ENCODE peak calls at places on chromosomes 4 and X, in seven cellular contexts. One of them, this sample, is unnamed.

GRCh38 chrX:357035-357692 is 29.5 kb downstream of the PPP2R3B start:
- DNase-seq in activated CD8-positive, alpha-beta memory T cell treated with anti-CD3 and anti-CD28 coated beads for 48 hours: no peak
- DNase-seq in type B pancreatic cell: no peak
- DNase-seq in T-helper 22 cell: no peak
- DNase-seq in stimulated activated CD4-positive, alpha-beta T cell treated with anti-CD3 and anti-CD28 coated beads, TNF-alpha, amount 100 ng/mL, for 4 hours: no peak
- DNase-seq in GM04504: no peak
- DNase-seq in mammary epithelial cell: no peak
- DNase-seq in this sample: no peak

GRCh38 chr4:683982-684571 is 4.9 kb downstream of the SLC49A3 start:
- DNase-seq in activated CD8-positive, alpha-beta memory T cell treated with anti-CD3 and anti-CD28 coated beads for 48 hours: no peak
- DNase-seq in type B pancreatic cell: peak
- DNase-seq in T-helper 22 cell: no peak
- DNase-seq in stimulated activated CD4-positive, alpha-beta T cell treated with anti-CD3 and anti-CD28 coated beads, TNF-alpha, amount 100 ng/mL, for 4 hours: no peak
- DNase-seq in GM04504: peak
- DNase-seq in mammary epithelial cell: no peak
- DNase-seq in this sample: no peak

GRCh38 chr4:156790866-156791265 is 180.7 kb downstream of the PDGFC start:
- DNase-seq in activated CD8-positive, alpha-beta memory T cell treated with anti-CD3 and anti-CD28 coated beads for 48 hours: no peak
- DNase-seq in type B pancreatic cell: no peak
- DNase-seq in T-helper 22 cell: no peak
- DNase-seq in stimulated activated CD4-positive, alpha-beta T cell treated with anti-CD3 and anti-CD28 coated beads, TNF-alpha, amount 100 ng/mL, for 4 hours: no peak
- DNase-seq in GM04504: peak
- DNase-seq in mammary epithelial cell: peak
- DNase-seq in this sample: peak

GRCh38 chr4:113504422-113504821 is 257.1 kb downstream of the CAMK2D start:
- DNase-seq in activated CD8-positive, alpha-beta memory T cell treated with anti-CD3 and anti-CD28 coated beads for 48 hours: no peak
- DNase-seq in type B pancreatic cell: no peak
- DNase-seq in T-helper 22 cell: no peak
- DNase-seq in stimulated activated CD4-positive, alpha-beta T cell treated with anti-CD3 and anti-CD28 coated beads, TNF-alpha, amount 100 ng/mL, for 4 hours: no peak
- DNase-seq in GM04504: no peak
- DNase-seq in mammary epithelial cell: no peak
- DNase-seq in this sample: no peak

GRCh38 chr4:13331827-13332226 is 152.3 kb downstream of the RAB28 start:
- DNase-seq in activated CD8-positive, alpha-beta memory T cell treated with anti-CD3 and anti-CD28 coated beads for 48 hours: no peak
- DNase-seq in type B pancreatic cell: no peak
- DNase-seq in T-helper 22 cell: no peak
- DNase-seq in stimulated activated CD4-positive, alpha-beta T cell treated with anti-CD3 and anti-CD28 coated beads, TNF-alpha, amount 100 ng/mL, for 4 hours: no peak
- DNase-seq in GM04504: no peak
- DNase-seq in mammary epithelial cell: no peak
- DNase-seq in this sample: no peak

GRCh38 chr4:28211714-28212470 is 1351.3 kb downstream of the STIM2 start:
- DNase-seq in activated CD8-positive, alpha-beta memory T cell treated with anti-CD3 and anti-CD28 coated beads for 48 hours: no peak
- DNase-seq in type B pancreatic cell: no peak
- DNase-seq in T-helper 22 cell: no peak
- DNase-seq in stimulated activated CD4-positive, alpha-beta T cell treated with anti-CD3 and anti-CD28 coated beads, TNF-alpha, amount 100 ng/mL, for 4 hours: no peak
- DNase-seq in GM04504: no peak
- DNase-seq in mammary epithelial cell: no peak
- DNase-seq in this sample: no peak

GRCh38 chr4:182212211-182212761 is 30.9 kb upstream of the TENM3 start:
- DNase-seq in activated CD8-positive, alpha-beta memory T cell treated with anti-CD3 and anti-CD28 coated beads for 48 hours: no peak
- DNase-seq in type B pancreatic cell: no peak
- DNase-seq in T-helper 22 cell: no peak
- DNase-seq in stimulated activated CD4-positive, alpha-beta T cell treated with anti-CD3 and anti-CD28 coated beads, TNF-alpha, amount 100 ng/mL, for 4 hours: no peak
- DNase-seq in GM04504: peak
- DNase-seq in mammary epithelial cell: peak
- DNase-seq in this sample: peak

GRCh38 chrX:15977644-15978043 is 123.0 kb upstream of the AP1S2 start:
- DNase-seq in activated CD8-positive, alpha-beta memory T cell treated with anti-CD3 and anti-CD28 coated beads for 48 hours: no peak
- DNase-seq in type B pancreatic cell: no peak
- DNase-seq in T-helper 22 cell: no peak
- DNase-seq in stimulated activated CD4-positive, alpha-beta T cell treated with anti-CD3 and anti-CD28 coated beads, TNF-alpha, amount 100 ng/mL, for 4 hours: no peak
- DNase-seq in GM04504: no peak
- DNase-seq in mammary epithelial cell: no peak
- DNase-seq in this sample: no peak

GRCh38 chrX:133745361-133745760 is 240.0 kb downstream of the GPC3 start:
- DNase-seq in activated CD8-positive, alpha-beta memory T cell treated with anti-CD3 and anti-CD28 coated beads for 48 hours: no peak
- DNase-seq in type B pancreatic cell: no peak
- DNase-seq in T-helper 22 cell: no peak
- DNase-seq in stimulated activated CD4-positive, alpha-beta T cell treated with anti-CD3 and anti-CD28 coated beads, TNF-alpha, amount 100 ng/mL, for 4 hours: no peak
- DNase-seq in GM04504: no peak
- DNase-seq in mammary epithelial cell: no peak
- DNase-seq in this sample: no peak

GRCh38 chr4:138113819-138114415 is 128.2 kb downstream of the SLC7A11 start:
- DNase-seq in activated CD8-positive, alpha-beta memory T cell treated with anti-CD3 and anti-CD28 coated beads for 48 hours: no peak
- DNase-seq in type B pancreatic cell: no peak
- DNase-seq in T-helper 22 cell: no peak
- DNase-seq in stimulated activated CD4-positive, alpha-beta T cell treated with anti-CD3 and anti-CD28 coated beads, TNF-alpha, amount 100 ng/mL, for 4 hours: no peak
- DNase-seq in GM04504: no peak
- DNase-seq in mammary epithelial cell: peak
- DNase-seq in this sample: peak

GRCh38 chrX:132433001-132433400 is 55.8 kb downstream of the MBNL3 start:
- DNase-seq in activated CD8-positive, alpha-beta memory T cell treated with anti-CD3 and anti-CD28 coated beads for 48 hours: no peak
- DNase-seq in type B pancreatic cell: no peak
- DNase-seq in T-helper 22 cell: no peak
- DNase-seq in stimulated activated CD4-positive, alpha-beta T cell treated with anti-CD3 and anti-CD28 coated beads, TNF-alpha, amount 100 ng/mL, for 4 hours: no peak
- DNase-seq in GM04504: no peak
- DNase-seq in mammary epithelial cell: no peak
- DNase-seq in this sample: no peak

GRCh38 chr4:7336732-7337131 is 98.0 kb downstream of the PSAPL1 start:
- DNase-seq in activated CD8-positive, alpha-beta memory T cell treated with anti-CD3 and anti-CD28 coated beads for 48 hours: no peak
- DNase-seq in type B pancreatic cell: no peak
- DNase-seq in T-helper 22 cell: no peak
- DNase-seq in stimulated activated CD4-positive, alpha-beta T cell treated with anti-CD3 and anti-CD28 coated beads, TNF-alpha, amount 100 ng/mL, for 4 hours: no peak
- DNase-seq in GM04504: no peak
- DNase-seq in mammary epithelial cell: no peak
- DNase-seq in this sample: no peak

GRCh38 chr4:116016201-116016600 is 902.8 kb upstream of the NDST4 start:
- DNase-seq in activated CD8-positive, alpha-beta memory T cell treated with anti-CD3 and anti-CD28 coated beads for 48 hours: no peak
- DNase-seq in type B pancreatic cell: no peak
- DNase-seq in T-helper 22 cell: no peak
- DNase-seq in stimulated activated CD4-positive, alpha-beta T cell treated with anti-CD3 and anti-CD28 coated beads, TNF-alpha, amount 100 ng/mL, for 4 hours: no peak
- DNase-seq in GM04504: no peak
- DNase-seq in mammary epithelial cell: peak
- DNase-seq in this sample: peak

GRCh38 chrX:139201924-139202323 is 328.6 kb upstream of the F9 start:
- DNase-seq in activated CD8-positive, alpha-beta memory T cell treated with anti-CD3 and anti-CD28 coated beads for 48 hours: no peak
- DNase-seq in type B pancreatic cell: no peak
- DNase-seq in T-helper 22 cell: no peak
- DNase-seq in stimulated activated CD4-positive, alpha-beta T cell treated with anti-CD3 and anti-CD28 coated beads, TNF-alpha, amount 100 ng/mL, for 4 hours: no peak
- DNase-seq in GM04504: no peak
- DNase-seq in mammary epithelial cell: no peak
- DNase-seq in this sample: no peak

GRCh38 chr4:74682567-74683359 is 111.6 kb downstream of the BTC start:
- DNase-seq in activated CD8-positive, alpha-beta memory T cell treated with anti-CD3 and anti-CD28 coated beads for 48 hours: no peak
- DNase-seq in type B pancreatic cell: no peak
- DNase-seq in T-helper 22 cell: no peak
- DNase-seq in stimulated activated CD4-positive, alpha-beta T cell treated with anti-CD3 and anti-CD28 coated beads, TNF-alpha, amount 100 ng/mL, for 4 hours: no peak
- DNase-seq in GM04504: peak
- DNase-seq in mammary epithelial cell: peak
- DNase-seq in this sample: peak

GRCh38 chr4:62717144-62717543 is 1517.0 kb downstream of the ADGRL3 start:
- DNase-seq in activated CD8-positive, alpha-beta memory T cell treated with anti-CD3 and anti-CD28 coated beads for 48 hours: no peak
- DNase-seq in type B pancreatic cell: no peak
- DNase-seq in T-helper 22 cell: no peak
- DNase-seq in stimulated activated CD4-positive, alpha-beta T cell treated with anti-CD3 and anti-CD28 coated beads, TNF-alpha, amount 100 ng/mL, for 4 hours: no peak
- DNase-seq in GM04504: no peak
- DNase-seq in mammary epithelial cell: no peak
- DNase-seq in this sample: no peak

GRCh38 chr4:133130171-133130570 is 18.9 kb upstream of the PCDH10 start:
- DNase-seq in activated CD8-positive, alpha-beta memory T cell treated with anti-CD3 and anti-CD28 coated beads for 48 hours: no peak
- DNase-seq in type B pancreatic cell: no peak
- DNase-seq in T-helper 22 cell: no peak
- DNase-seq in stimulated activated CD4-positive, alpha-beta T cell treated with anti-CD3 and anti-CD28 coated beads, TNF-alpha, amount 100 ng/mL, for 4 hours: no peak
- DNase-seq in GM04504: no peak
- DNase-seq in mammary epithelial cell: no peak
- DNase-seq in this sample: no peak

GRCh38 chrX:55004231-55004630 is 4.1 kb downstream of the APEX2 start:
- DNase-seq in activated CD8-positive, alpha-beta memory T cell treated with anti-CD3 and anti-CD28 coated beads for 48 hours: no peak
- DNase-seq in type B pancreatic cell: no peak
- DNase-seq in T-helper 22 cell: no peak
- DNase-seq in stimulated activated CD4-positive, alpha-beta T cell treated with anti-CD3 and anti-CD28 coated beads, TNF-alpha, amount 100 ng/mL, for 4 hours: no peak
- DNase-seq in GM04504: no peak
- DNase-seq in mammary epithelial cell: no peak
- DNase-seq in this sample: no peak

GRCh38 chr4:126790633-126791032 is 842.1 kb upstream of the INTU start:
- DNase-seq in activated CD8-positive, alpha-beta memory T cell treated with anti-CD3 and anti-CD28 coated beads for 48 hours: no peak
- DNase-seq in type B pancreatic cell: no peak
- DNase-seq in T-helper 22 cell: no peak
- DNase-seq in stimulated activated CD4-positive, alpha-beta T cell treated with anti-CD3 and anti-CD28 coated beads, TNF-alpha, amount 100 ng/mL, for 4 hours: no peak
- DNase-seq in GM04504: no peak
- DNase-seq in mammary epithelial cell: no peak
- DNase-seq in this sample: no peak

GRCh38 chr4:175542787-175543186 is 269.3 kb downstream of the GPM6A start:
- DNase-seq in activated CD8-positive, alpha-beta memory T cell treated with anti-CD3 and anti-CD28 coated beads for 48 hours: no peak
- DNase-seq in type B pancreatic cell: no peak
- DNase-seq in T-helper 22 cell: no peak
- DNase-seq in stimulated activated CD4-positive, alpha-beta T cell treated with anti-CD3 and anti-CD28 coated beads, TNF-alpha, amount 100 ng/mL, for 4 hours: no peak
- DNase-seq in GM04504: no peak
- DNase-seq in mammary epithelial cell: no peak
- DNase-seq in this sample: peak

GRCh38 chr4:3364634-3365314 is 72.0 kb downstream of the RGS12 start:
- DNase-seq in activated CD8-positive, alpha-beta memory T cell treated with anti-CD3 and anti-CD28 coated beads for 48 hours: no peak
- DNase-seq in type B pancreatic cell: no peak
- DNase-seq in T-helper 22 cell: no peak
- DNase-seq in stimulated activated CD4-positive, alpha-beta T cell treated with anti-CD3 and anti-CD28 coated beads, TNF-alpha, amount 100 ng/mL, for 4 hours: no peak
- DNase-seq in GM04504: no peak
- DNase-seq in mammary epithelial cell: no peak
- DNase-seq in this sample: no peak

GRCh38 chrX:4547218-4547836 is 833.9 kb upstream of the PRKX start:
- DNase-seq in activated CD8-positive, alpha-beta memory T cell treated with anti-CD3 and anti-CD28 coated beads for 48 hours: no peak
- DNase-seq in type B pancreatic cell: no peak
- DNase-seq in T-helper 22 cell: peak
- DNase-seq in stimulated activated CD4-positive, alpha-beta T cell treated with anti-CD3 and anti-CD28 coated beads, TNF-alpha, amount 100 ng/mL, for 4 hours: peak
- DNase-seq in GM04504: peak
- DNase-seq in mammary epithelial cell: peak
- DNase-seq in this sample: peak

GRCh38 chr4:8052160-8052691 is 106.4 kb downstream of the ABLIM2 start:
- DNase-seq in activated CD8-positive, alpha-beta memory T cell treated with anti-CD3 and anti-CD28 coated beads for 48 hours: no peak
- DNase-seq in type B pancreatic cell: no peak
- DNase-seq in T-helper 22 cell: no peak
- DNase-seq in stimulated activated CD4-positive, alpha-beta T cell treated with anti-CD3 and anti-CD28 coated beads, TNF-alpha, amount 100 ng/mL, for 4 hours: no peak
- DNase-seq in GM04504: no peak
- DNase-seq in mammary epithelial cell: no peak
- DNase-seq in this sample: no peak

GRCh38 chr4:108596389-108596788 is 24.0 kb upstream of the RPL34 start:
- DNase-seq in activated CD8-positive, alpha-beta memory T cell treated with anti-CD3 and anti-CD28 coated beads for 48 hours: no peak
- DNase-seq in type B pancreatic cell: no peak
- DNase-seq in T-helper 22 cell: no peak
- DNase-seq in stimulated activated CD4-positive, alpha-beta T cell treated with anti-CD3 and anti-CD28 coated beads, TNF-alpha, amount 100 ng/mL, for 4 hours: no peak
- DNase-seq in GM04504: no peak
- DNase-seq in mammary epithelial cell: no peak
- DNase-seq in this sample: no peak

GRCh38 chrX:17464196-17464595 is 89.2 kb downstream of the NHS start:
- DNase-seq in activated CD8-positive, alpha-beta memory T cell treated with anti-CD3 and anti-CD28 coated beads for 48 hours: no peak
- DNase-seq in type B pancreatic cell: no peak
- DNase-seq in T-helper 22 cell: no peak
- DNase-seq in stimulated activated CD4-positive, alpha-beta T cell treated with anti-CD3 and anti-CD28 coated beads, TNF-alpha, amount 100 ng/mL, for 4 hours: no peak
- DNase-seq in GM04504: peak
- DNase-seq in mammary epithelial cell: peak
- DNase-seq in this sample: no peak

GRCh38 chr4:142307857-142308256 is 538.2 kb downstream of the INPP4B start:
- DNase-seq in activated CD8-positive, alpha-beta memory T cell treated with anti-CD3 and anti-CD28 coated beads for 48 hours: no peak
- DNase-seq in type B pancreatic cell: no peak
- DNase-seq in T-helper 22 cell: no peak
- DNase-seq in stimulated activated CD4-positive, alpha-beta T cell treated with anti-CD3 and anti-CD28 coated beads, TNF-alpha, amount 100 ng/mL, for 4 hours: no peak
- DNase-seq in GM04504: no peak
- DNase-seq in mammary epithelial cell: no peak
- DNase-seq in this sample: peak

GRCh38 chr4:182799515-182800215 is 117.5 kb downstream of the DCTD start:
- DNase-seq in activated CD8-positive, alpha-beta memory T cell treated with anti-CD3 and anti-CD28 coated beads for 48 hours: no peak
- DNase-seq in type B pancreatic cell: no peak
- DNase-seq in T-helper 22 cell: no peak
- DNase-seq in stimulated activated CD4-positive, alpha-beta T cell treated with anti-CD3 and anti-CD28 coated beads, TNF-alpha, amount 100 ng/mL, for 4 hours: no peak
- DNase-seq in GM04504: no peak
- DNase-seq in mammary epithelial cell: no peak
- DNase-seq in this sample: no peak

GRCh38 chr4:188107931-188108843 is 1.2 kb downstream of the TRIML2 start:
- DNase-seq in activated CD8-positive, alpha-beta memory T cell treated with anti-CD3 and anti-CD28 coated beads for 48 hours: no peak
- DNase-seq in type B pancreatic cell: no peak
- DNase-seq in T-helper 22 cell: no peak
- DNase-seq in stimulated activated CD4-positive, alpha-beta T cell treated with anti-CD3 and anti-CD28 coated beads, TNF-alpha, amount 100 ng/mL, for 4 hours: no peak
- DNase-seq in GM04504: no peak
- DNase-seq in mammary epithelial cell: peak
- DNase-seq in this sample: peak

GRCh38 chr4:95556460-95556859 is 7.7 kb upstream of the UNC5C start:
- DNase-seq in activated CD8-positive, alpha-beta memory T cell treated with anti-CD3 and anti-CD28 coated beads for 48 hours: no peak
- DNase-seq in type B pancreatic cell: no peak
- DNase-seq in T-helper 22 cell: no peak
- DNase-seq in stimulated activated CD4-positive, alpha-beta T cell treated with anti-CD3 and anti-CD28 coated beads, TNF-alpha, amount 100 ng/mL, for 4 hours: no peak
- DNase-seq in GM04504: no peak
- DNase-seq in mammary epithelial cell: peak
- DNase-seq in this sample: no peak

GRCh38 chr4:168751263-168752225 is 254.7 kb downstream of the PALLD start:
- DNase-seq in activated CD8-positive, alpha-beta memory T cell treated with anti-CD3 and anti-CD28 coated beads for 48 hours: no peak
- DNase-seq in type B pancreatic cell: no peak
- DNase-seq in T-helper 22 cell: no peak
- DNase-seq in stimulated activated CD4-positive, alpha-beta T cell treated with anti-CD3 and anti-CD28 coated beads, TNF-alpha, amount 100 ng/mL, for 4 hours: no peak
- DNase-seq in GM04504: no peak
- DNase-seq in mammary epithelial cell: peak
- DNase-seq in this sample: peak

GRCh38 chr4:177246636-177247584 is 62.8 kb upstream of the NEIL3 start:
- DNase-seq in activated CD8-positive, alpha-beta memory T cell treated with anti-CD3 and anti-CD28 coated beads for 48 hours: no peak
- DNase-seq in type B pancreatic cell: no peak
- DNase-seq in T-helper 22 cell: no peak
- DNase-seq in stimulated activated CD4-positive, alpha-beta T cell treated with anti-CD3 and anti-CD28 coated beads, TNF-alpha, amount 100 ng/mL, for 4 hours: no peak
- DNase-seq in GM04504: no peak
- DNase-seq in mammary epithelial cell: no peak
- DNase-seq in this sample: no peak

GRCh38 chr4:10783351-10783750 is 98.8 kb upstream of the CLNK start:
- DNase-seq in activated CD8-positive, alpha-beta memory T cell treated with anti-CD3 and anti-CD28 coated beads for 48 hours: no peak
- DNase-seq in type B pancreatic cell: no peak
- DNase-seq in T-helper 22 cell: no peak
- DNase-seq in stimulated activated CD4-positive, alpha-beta T cell treated with anti-CD3 and anti-CD28 coated beads, TNF-alpha, amount 100 ng/mL, for 4 hours: no peak
- DNase-seq in GM04504: no peak
- DNase-seq in mammary epithelial cell: peak
- DNase-seq in this sample: peak

GRCh38 chr4:39905656-39906055 is 72.1 kb downstream of the PDS5A start:
- DNase-seq in activated CD8-positive, alpha-beta memory T cell treated with anti-CD3 and anti-CD28 coated beads for 48 hours: no peak
- DNase-seq in type B pancreatic cell: no peak
- DNase-seq in T-helper 22 cell: no peak
- DNase-seq in stimulated activated CD4-positive, alpha-beta T cell treated with anti-CD3 and anti-CD28 coated beads, TNF-alpha, amount 100 ng/mL, for 4 hours: no peak
- DNase-seq in GM04504: no peak
- DNase-seq in mammary epithelial cell: no peak
- DNase-seq in this sample: no peak

GRCh38 chrX:119753639-119754257 is 4.6 kb upstream of the SOWAHD start:
- DNase-seq in activated CD8-positive, alpha-beta memory T cell treated with anti-CD3 and anti-CD28 coated beads for 48 hours: no peak
- DNase-seq in type B pancreatic cell: no peak
- DNase-seq in T-helper 22 cell: peak
- DNase-seq in stimulated activated CD4-positive, alpha-beta T cell treated with anti-CD3 and anti-CD28 coated beads, TNF-alpha, amount 100 ng/mL, for 4 hours: no peak
- DNase-seq in GM04504: no peak
- DNase-seq in mammary epithelial cell: no peak
- DNase-seq in this sample: no peak

GRCh38 chr4:86818211-86818610 is 31.0 kb downstream of the SLC10A6 start:
- DNase-seq in activated CD8-positive, alpha-beta memory T cell treated with anti-CD3 and anti-CD28 coated beads for 48 hours: no peak
- DNase-seq in type B pancreatic cell: no peak
- DNase-seq in T-helper 22 cell: no peak
- DNase-seq in stimulated activated CD4-positive, alpha-beta T cell treated with anti-CD3 and anti-CD28 coated beads, TNF-alpha, amount 100 ng/mL, for 4 hours: no peak
- DNase-seq in GM04504: no peak
- DNase-seq in mammary epithelial cell: no peak
- DNase-seq in this sample: no peak

This sample was measured in skeletal muscle cell.